ENCODE peak calls at places on chromosomes 11 and 22, in seven cellular contexts. T is right lobe of liver, R is lower leg skin, D is uterus, M is heart left ventricle, C is IMR-90, A is H54. H is an unnamed sample.

GRCh38 chr11:9573775-9574555 is 495 bp downstream of the WEE1 start:
- DNase-seq in M (peak), T (peak), A (no peak), D (peak), C (no peak), R (no peak), H (no peak)

GRCh38 chr22:43526951-43527350 is 115.1 kb downstream of the MPPED1 start:
- DNase-seq in A (no peak), C (no peak), T (no peak), M (no peak), D (no peak), R (no peak), H (no peak)

GRCh38 chr11:44269369-44270351 is 40.3 kb downstream of the ALX4 start:
- DNase-seq in R (no peak), D (peak), M (no peak), T (no peak), A (no peak), C (peak), H (no peak)

GRCh38 chr22:37443977-37444376 is 16.7 kb upstream of the ELFN2 start:
- DNase-seq in T (no peak), R (no peak), D (no peak), A (no peak), C (no peak), M (no peak), H (no peak)

GRCh38 chr11:132772712-132773545 is 759.4 kb downstream of the OPCML start:
- DNase-seq in T (no peak), R (no peak), C (no peak), D (no peak), M (no peak), A (no peak), H (peak)

GRCh38 chr11:113634940-113635575 is 71.0 kb downstream of the TMPRSS5 start:
- DNase-seq in T (no peak), M (no peak), R (no peak), A (no peak), D (no peak), C (no peak), H (no peak)

GRCh38 chr11:128776434-128777284 is 82.8 kb downstream of the FLI1 start:
- DNase-seq in R (no peak), M (peak), D (peak), C (peak), A (no peak), T (no peak), H (no peak)

GRCh38 chr11:26286472-26287066 is 45.4 kb upstream of the ANO3 start:
- DNase-seq in T (no peak), R (no peak), D (no peak), C (peak), A (no peak), M (no peak), H (no peak)

GRCh38 chr22:24407884-24408283 is 19.5 kb upstream of the ADORA2A start:
- DNase-seq in M (no peak), D (no peak), T (no peak), C (no peak), A (no peak), R (no peak), H (no peak)

GRCh38 chr22:24944224-24944937 is 2.1 kb downstream of the LHFPL7 start:
- DNase-seq in A (no peak), C (no peak), T (no peak), D (no peak), M (no peak), R (no peak), H (no peak)

GRCh38 chr11:61861634-61862033 is 29.7 kb downstream of the FADS3 start:
- DNase-seq in D (no peak), A (no peak), R (no peak), M (peak), T (no peak), C (no peak), H (no peak)
- TF ChIP-seq POLR2A in D (no peak), A (no peak), R (no peak), M (no peak), T (no peak), C (no peak), H (no peak)

GRCh38 chr11:68269414-68270081 is 2.2 kb downstream of the C11orf24 start:
- DNase-seq in C (peak), D (peak), R (no peak), T (no peak), A (peak), M (no peak), H (no peak)
- TF ChIP-seq POLR2A in C (no peak), D (no peak), R (no peak), T (no peak), A (no peak), M (no peak), H (no peak)

GRCh38 chr22:46432164-46433068 is 96.9 kb downstream of the TRMU start:
- DNase-seq in M (no peak), T (no peak), D (no peak), C (no peak), A (no peak), R (no peak), H (no peak)

GRCh38 chr22:46429327-46429853 is 93.9 kb downstream of the TRMU start:
- DNase-seq in M (no peak), R (no peak), C (no peak), D (no peak), T (no peak), A (no peak), H (no peak)

GRCh38 chr22:46433318-46433717 is 97.8 kb downstream of the TRMU start:
- DNase-seq in R (no peak), A (no peak), T (no peak), C (no peak), M (no peak), D (no peak), H (no peak)

GRCh38 chr22:46428602-46429326 is 93.2 kb downstream of the TRMU start:
- DNase-seq in C (no peak), A (no peak), D (no peak), R (no peak), M (no peak), T (no peak), H (no peak)

DNA sequence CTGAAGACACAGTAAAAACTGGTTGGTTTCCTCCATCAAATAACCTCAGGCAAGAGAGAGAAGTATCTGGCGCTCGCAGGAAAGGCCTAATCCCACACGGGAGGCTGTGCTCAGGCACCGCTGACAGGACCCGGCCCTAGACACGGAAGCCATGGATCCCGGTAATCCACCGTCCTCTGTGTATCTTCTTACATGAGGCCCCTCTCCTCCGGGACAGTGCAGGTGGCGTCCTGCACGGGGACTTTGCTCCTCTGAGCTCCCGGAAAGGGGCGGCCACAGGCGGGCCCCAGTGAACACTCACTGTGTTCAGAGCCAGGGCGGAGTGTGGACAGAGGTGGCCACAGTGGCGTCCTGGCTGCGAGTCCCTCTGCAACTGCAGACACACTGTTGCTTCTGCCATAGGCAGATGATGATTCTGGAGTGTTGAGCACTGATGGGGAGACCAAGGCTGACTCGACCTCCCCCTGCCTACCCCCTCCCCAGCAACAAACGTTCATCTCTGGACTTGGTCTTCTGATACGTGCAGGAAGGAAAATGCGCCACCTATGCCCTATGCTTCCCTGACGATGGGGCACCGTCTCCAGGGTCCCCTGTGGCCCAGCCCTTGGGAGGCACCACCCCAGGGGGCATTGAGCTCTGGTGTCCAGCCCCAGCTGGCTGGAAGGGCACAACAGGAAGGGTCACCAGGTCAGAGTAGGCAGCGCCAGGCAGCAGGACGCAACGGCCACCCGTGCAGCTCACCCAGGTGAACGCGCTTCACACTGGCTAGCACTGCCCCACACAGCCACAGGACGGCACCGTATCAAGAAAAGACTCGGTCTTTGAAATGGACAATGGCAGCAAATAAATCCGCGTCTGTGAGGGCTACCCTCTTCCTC is 95.7 kb downstream of the TRMU start:
- DNase-seq in D (no peak), T (no peak), C (no peak), R (no peak), M (no peak), A (no peak), H (no peak)
- TF ChIP-seq POLR2A in D (no peak), T (no peak), C (no peak), R (no peak), M (no peak), A (no peak), H (no peak)

DNA sequence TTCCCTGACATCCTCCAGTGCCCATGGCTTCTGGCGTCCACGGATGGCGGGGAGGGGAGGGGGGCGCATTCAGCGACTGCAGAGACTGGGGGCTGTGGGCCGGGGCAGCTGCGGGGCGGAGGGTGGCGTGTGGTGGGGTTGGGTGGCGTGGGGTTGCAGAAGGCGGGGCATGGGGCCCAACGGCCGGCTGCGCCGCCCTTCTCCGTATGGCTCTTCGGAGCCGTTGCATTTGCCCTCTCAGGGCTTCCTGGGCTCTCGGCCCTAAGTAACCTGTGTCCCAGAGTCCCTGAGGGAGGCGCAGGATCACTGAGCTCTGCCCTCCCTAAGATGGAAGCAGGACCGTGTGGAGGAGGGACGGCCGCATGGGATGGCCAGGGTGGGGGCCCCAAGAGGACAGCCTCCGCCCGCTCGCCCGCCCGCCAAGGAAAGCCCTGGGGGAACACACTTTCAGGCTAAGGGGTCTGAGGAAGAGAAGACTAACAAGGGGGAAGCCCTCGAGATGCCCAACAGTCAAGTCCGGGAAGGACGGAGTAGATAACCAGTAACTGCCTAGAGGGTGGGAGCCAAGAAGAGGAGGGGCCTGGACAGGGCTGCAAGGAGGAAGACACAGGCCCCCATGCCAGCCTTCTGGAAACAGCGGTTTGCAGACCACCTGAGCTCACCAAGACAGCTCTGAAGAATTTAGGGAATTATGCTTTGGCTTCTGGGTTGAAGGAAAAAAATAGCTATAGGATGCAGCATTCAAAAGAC is 9.2 kb upstream of the AIFM3 start:
- DNase-seq in D (no peak), C (no peak), R (no peak), M (peak), T (no peak), A (no peak), H (no peak)
- TF ChIP-seq POLR2A in D (no peak), C (no peak), R (no peak), M (no peak), T (no peak), A (no peak), H (no peak)

GRCh38 chr22:40856513-40857308 is at the start of the genes ST13 and XPNPEP3:
- DNase-seq in D (peak), R (peak), T (peak), C (peak), A (peak), M (peak), H (peak)
- TF ChIP-seq POLR2A in D (peak), R (peak), T (peak), C (peak), A (peak), M (no peak), H (peak)

DNA sequence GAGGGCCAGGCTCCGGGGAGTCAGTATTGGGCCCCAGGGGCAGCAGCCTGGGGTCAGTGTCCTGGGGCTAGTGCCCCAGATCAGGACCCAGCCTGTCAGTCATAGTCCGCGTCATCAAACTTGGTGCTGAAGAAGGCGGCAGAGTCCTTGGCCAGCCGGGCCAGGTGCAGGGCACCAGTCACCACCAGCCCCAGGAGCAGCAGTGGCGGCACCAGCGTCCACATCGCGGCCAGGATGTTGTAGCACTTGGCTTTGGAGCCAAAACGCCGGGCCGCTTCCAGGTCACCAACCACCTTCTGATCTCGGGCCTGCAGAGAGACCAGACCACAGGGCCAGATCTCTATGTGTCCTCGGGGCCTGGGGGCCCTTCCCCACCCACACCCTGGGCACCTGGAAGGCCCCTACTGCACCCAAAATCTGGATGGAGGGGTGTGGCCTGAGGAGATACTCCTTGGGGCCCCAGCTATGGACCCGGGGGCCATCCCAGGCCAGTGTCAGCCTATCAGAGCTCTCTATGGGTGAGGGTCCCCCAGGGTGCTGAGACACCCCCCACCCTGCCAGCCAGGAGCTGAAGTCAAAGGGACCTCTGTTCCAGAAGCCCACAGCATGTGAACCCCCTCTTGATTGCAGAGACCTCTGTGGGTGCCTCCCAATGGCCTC is 790 bp downstream of the IFITM5 start:
- DNase-seq in A (no peak), C (no peak), D (no peak), M (no peak), T (peak), R (no peak), H (no peak)
- TF ChIP-seq POLR2A in A (no peak), C (no peak), D (no peak), M (no peak), T (no peak), R (no peak), H (no peak)

DNA sequence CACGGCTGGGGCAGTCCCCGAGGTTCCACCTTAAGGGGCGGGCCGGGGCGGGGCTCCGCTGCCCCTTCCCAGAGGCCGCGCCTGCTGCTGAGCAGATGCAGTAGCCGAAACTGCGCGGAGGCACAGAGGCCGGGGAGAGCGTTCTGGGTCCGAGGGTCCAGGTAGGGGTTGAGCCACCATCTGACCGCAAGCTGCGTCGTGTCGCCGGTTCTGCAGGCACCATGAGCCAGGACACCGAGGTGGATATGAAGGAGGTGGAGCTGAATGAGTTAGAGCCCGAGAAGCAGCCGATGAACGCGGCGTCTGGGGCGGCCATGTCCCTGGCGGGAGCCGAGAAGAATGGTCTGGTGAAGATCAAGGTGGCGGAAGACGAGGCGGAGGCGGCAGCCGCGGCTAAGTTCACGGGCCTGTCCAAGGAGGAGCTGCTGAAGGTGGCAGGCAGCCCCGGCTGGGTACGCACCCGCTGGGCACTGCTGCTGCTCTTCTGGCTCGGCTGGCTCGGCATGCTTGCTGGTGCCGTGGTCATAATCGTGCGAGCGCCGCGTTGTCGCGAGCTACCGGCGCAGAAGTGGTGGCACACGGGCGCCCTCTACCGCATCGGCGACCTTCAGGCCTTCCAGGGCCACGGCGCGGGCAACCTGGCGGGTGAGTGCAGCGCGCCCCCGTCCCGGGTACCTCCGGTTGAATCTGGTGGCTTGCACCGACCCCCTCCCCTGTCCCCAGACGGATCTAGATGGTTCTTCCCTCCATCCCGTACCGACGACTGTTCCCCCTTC is at the start of gene SLC3A2:
- DNase-seq in C (peak), R (peak), A (peak), T (peak), M (peak), D (peak), H (peak)
- TF ChIP-seq POLR2A in C (peak), R (peak), A (peak), T (peak), M (peak), D (peak), H (peak)

GRCh38 chr11:706957-707816 is 1.2 kb downstream of the EPS8L2 start:
- DNase-seq in C (no peak), R (no peak), D (no peak), T (peak), A (peak), M (no peak), H (no peak)
- TF ChIP-seq POLR2A in C (no peak), R (no peak), D (no peak), T (peak), A (peak), M (no peak), H (no peak)